ENCODE peak calls at places on chromosomes 11 and 22, in eight cellular contexts. Y is GM06990, T is H1, R is transverse colon, Q is fibroblast of pulmonary artery, S is brain microvascular endothelial cell, O is cardiac fibroblast, E is sigmoid colon. V is an unnamed sample.

GRCh38 chr22:48423481-48423901 is 1404.2 kb downstream of the BRD1 start:
- DNase-seq in S (peak), E (no peak), Y (no peak), Q (no peak), O (no peak), T (no peak), R (no peak), V (no peak)

GRCh38 chr11:44445500-44446340 is 119.7 kb upstream of the CD82 start:
- DNase-seq in E (no peak), R (no peak), T (peak), Y (no peak), O (no peak), S (no peak), Q (no peak), V (no peak)

GRCh38 chr11:112453601-112454577 is 193.2 kb upstream of the PLET1 start:
- DNase-seq in Y (no peak), T (peak), O (peak), R (peak), S (peak), E (no peak), Q (peak), V (peak)

GRCh38 chr11:3088806-3089205 is 31.6 kb upstream of the CARS1 start:
- DNase-seq in Y (no peak), E (no peak), O (no peak), S (no peak), R (no peak), Q (no peak), T (no peak), V (no peak)

GRCh38 chr11:65776710-65777141 is 4.0 kb downstream of the AP5B1 start:
- DNase-seq in R (no peak), E (peak), Q (no peak), Y (no peak), S (no peak), O (no peak), T (no peak), V (no peak)

GRCh38 chr11:131744847-131745246 is 374.4 kb downstream of the NTM start:
- DNase-seq in E (no peak), Y (no peak), S (peak), O (peak), Q (peak), T (no peak), R (no peak), V (no peak)

GRCh38 chr11:88175004-88175706 is at the start of gene RAB38:
- DNase-seq in R (peak), Q (peak), E (peak), O (peak), T (peak), Y (peak), S (peak), V (peak)

GRCh38 chr11:86172894-86173293 is 71.7 kb upstream of the EED start:
- DNase-seq in T (no peak), R (no peak), Y (no peak), S (peak), E (no peak), Q (peak), O (peak), V (no peak)

GRCh38 chr11:65503606-65503922 is 4.7 kb downstream of the MALAT1 start:
- DNase-seq in S (no peak), O (peak), T (no peak), R (no peak), Q (peak), E (no peak), Y (no peak), V (no peak)

GRCh38 chr11:113591122-113591521 is 115.0 kb downstream of the TMPRSS5 start:
- DNase-seq in Q (no peak), R (no peak), S (no peak), Y (no peak), T (no peak), E (no peak), O (no peak), V (no peak)

GRCh38 chr11:44899959-44900358 is 50.7 kb downstream of the TP53I11 start:
- DNase-seq in R (peak), T (no peak), O (peak), Q (peak), Y (peak), S (peak), E (no peak), V (no peak)

GRCh38 chr11:119912214-119912613 is 183.2 kb upstream of the NECTIN1 start:
- DNase-seq in S (no peak), Q (no peak), E (no peak), T (no peak), R (no peak), O (no peak), Y (no peak), V (no peak)

GRCh38 chr11:79617561-79617960 is 176.7 kb upstream of the TENM4 start:
- DNase-seq in Y (no peak), O (no peak), E (no peak), S (no peak), Q (no peak), R (no peak), T (no peak), V (no peak)

GRCh38 chr22:39492186-39492585 is 9.9 kb upstream of the MIEF1 start:
- DNase-seq in R (no peak), T (no peak), O (no peak), S (no peak), Q (no peak), Y (no peak), E (no peak), V (no peak)

GRCh38 chr11:36684840-36685800 is 87.1 kb upstream of the RAG2 start:
- DNase-seq in R (no peak), O (no peak), S (no peak), T (no peak), Q (no peak), E (no peak), Y (peak), V (no peak)

GRCh38 chr11:19938051-19938856 is 222.0 kb downstream of the DBX1 start:
- DNase-seq in S (peak), Q (peak), O (peak), T (no peak), Y (no peak), E (no peak), R (peak), V (no peak)

GRCh38 chr11:83836883-83837654 is 550.9 kb upstream of the CCDC90B start:
- DNase-seq in T (peak), S (peak), O (peak), Y (no peak), R (peak), Q (peak), E (peak), V (peak)

GRCh38 chr22:46295277-46295971 is 1.2 kb upstream of the GTSE1 start:
- DNase-seq in T (no peak), S (no peak), E (no peak), O (no peak), Y (no peak), Q (no peak), R (no peak), V (no peak)
- H3K4me3 ChIP-seq in T (peak), S (no peak), E (peak), O (no peak), Y (peak), Q (peak), R (no peak), V (no peak)

DNA sequence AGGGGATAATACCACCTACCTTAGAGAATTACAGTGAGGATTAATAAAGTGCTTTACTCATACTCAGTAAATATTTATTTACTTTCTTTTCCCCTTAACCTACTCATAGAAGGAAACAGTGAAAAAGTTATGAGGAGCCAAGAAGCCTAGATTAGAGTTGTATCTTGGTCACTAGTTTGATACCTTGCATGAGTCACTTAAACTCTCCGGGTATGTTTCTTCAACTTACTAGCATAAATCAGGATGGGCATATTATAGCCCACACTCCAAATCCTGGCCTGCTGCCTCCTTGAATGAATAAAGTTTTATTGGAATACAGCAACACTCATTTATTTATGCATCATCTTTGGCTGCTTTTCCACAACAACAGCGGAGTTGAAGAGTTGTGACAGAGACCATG is 8.2 kb downstream of the FBXO3 start:
- DNase-seq in Y (no peak), S (no peak), T (no peak), E (no peak), O (no peak), R (no peak), Q (no peak), V (no peak)
- H3K4me3 ChIP-seq in Y (no peak), S (no peak), T (no peak), E (no peak), O (no peak), R (no peak), Q (no peak), V (no peak)

GRCh38 chr11:72747456-72747855 is 4.8 kb downstream of the ARAP1 start:
- DNase-seq in O (no peak), Q (no peak), R (no peak), Y (no peak), E (no peak), T (no peak), S (no peak), V (no peak)

GRCh38 chr11:72750556-72751292 is 1.5 kb downstream of the ARAP1 start:
- DNase-seq in Q (no peak), S (no peak), E (no peak), Y (no peak), T (no peak), O (no peak), R (peak), V (no peak)

GRCh38 chr11:72752088-72752914 is at the start of gene ARAP1:
- DNase-seq in R (peak), E (peak), Q (peak), S (peak), Y (peak), O (peak), T (no peak), V (no peak)

GRCh38 chr11:72751293-72752087 is 718 bp downstream of the ARAP1 start:
- DNase-seq in O (no peak), T (no peak), E (no peak), S (no peak), Q (no peak), Y (no peak), R (peak), V (no peak)

DNA sequence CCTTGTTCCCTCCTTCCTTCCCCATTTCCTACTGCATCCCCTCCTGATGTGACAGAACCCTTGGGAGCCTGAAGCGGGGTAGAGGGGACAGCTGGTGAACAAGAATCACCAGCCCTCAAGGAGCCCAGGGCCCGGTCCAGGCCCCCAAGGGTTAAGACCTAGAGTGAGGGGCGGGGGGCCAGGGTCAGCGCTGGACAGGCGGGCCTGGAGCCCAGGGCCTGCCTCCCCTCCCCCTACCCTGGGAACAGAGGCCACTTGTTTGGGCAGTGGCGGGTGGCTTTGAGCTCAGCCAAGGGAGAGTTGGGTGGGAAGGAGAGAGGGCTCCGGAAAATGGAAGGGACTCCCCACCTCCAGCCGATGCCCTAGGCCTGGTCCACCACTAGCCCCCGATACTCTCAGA is 2.1 kb downstream of the ARAP1 start:
- DNase-seq in O (no peak), E (no peak), Y (no peak), R (no peak), S (no peak), T (no peak), Q (no peak), V (no peak)
- H3K4me3 ChIP-seq in O (no peak), E (no peak), Y (no peak), R (no peak), S (no peak), T (no peak), Q (no peak), V (no peak)

GRCh38 chr22:41368543-41368817 is 13.3 kb upstream of the TEF start:
- DNase-seq in S (no peak), T (no peak), E (no peak), R (no peak), Y (no peak), O (no peak), Q (no peak), V (no peak)
- H3K4me3 ChIP-seq in S (no peak), T (no peak), E (peak), R (peak), Y (no peak), O (no peak), Q (no peak), V (no peak)

GRCh38 chr11:69985331-69985653 is 92.8 kb upstream of the ANO1 start:
- DNase-seq in R (no peak), Y (no peak), T (no peak), E (no peak), S (no peak), Q (no peak), O (no peak), V (no peak)
- H3K4me3 ChIP-seq in R (no peak), Y (no peak), T (peak), E (peak), S (no peak), Q (no peak), O (no peak), V (peak)

GRCh38 chr22:50700387-50701075 is 27.9 kb downstream of the SHANK3 start:
- DNase-seq in O (no peak), E (peak), T (no peak), S (no peak), R (no peak), Q (no peak), Y (no peak), V (no peak)
- H3K4me3 ChIP-seq in O (no peak), E (no peak), T (no peak), S (no peak), R (no peak), Q (no peak), Y (no peak), V (no peak)

DNA sequence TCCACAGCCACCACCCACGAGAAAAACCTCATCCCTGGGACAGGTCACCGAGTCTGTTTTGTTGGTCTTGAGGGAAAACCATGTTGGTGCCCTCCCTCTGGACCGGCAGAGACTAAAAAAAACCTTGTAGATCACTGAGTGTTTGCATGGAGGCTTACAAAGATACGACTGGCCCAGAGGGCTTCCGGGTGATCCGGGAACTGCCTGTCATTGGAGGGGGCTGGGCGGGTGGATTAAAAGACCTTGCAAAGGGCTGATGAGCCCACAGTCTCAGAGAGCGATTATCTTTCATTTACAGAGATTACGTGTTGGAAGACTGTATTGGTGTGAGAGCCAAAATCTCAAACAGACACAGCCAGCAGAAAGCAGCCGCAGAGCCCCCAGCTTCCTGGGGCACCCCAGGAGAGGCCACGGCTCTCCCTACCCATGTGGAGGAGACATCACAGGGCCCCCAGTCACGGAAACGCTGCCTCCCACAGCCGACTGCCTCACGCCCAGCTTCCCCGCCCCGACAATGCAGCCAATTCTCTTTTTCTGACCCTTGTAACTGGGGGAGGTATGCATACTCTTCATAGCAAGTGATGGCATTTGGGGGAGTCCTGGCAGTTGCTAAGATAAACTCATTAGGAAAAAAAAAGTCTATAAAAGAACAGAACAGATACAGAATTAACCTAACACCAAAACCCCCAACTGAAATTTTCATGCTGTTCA is 426.4 kb downstream of the CTTN start:
- DNase-seq in R (no peak), Q (no peak), T (no peak), O (peak), S (no peak), Y (no peak), E (no peak), V (no peak)
- H3K4me3 ChIP-seq in R (no peak), Q (no peak), T (no peak), O (no peak), S (no peak), Y (no peak), E (peak), V (no peak)

GRCh38 chr11:134760957-134761356 is 348.9 kb upstream of the B3GAT1 start:
- DNase-seq in Y (no peak), Q (no peak), S (no peak), O (no peak), E (no peak), R (no peak), T (no peak), V (no peak)

GRCh38 chr11:134762248-134763029 is 350.4 kb upstream of the B3GAT1 start:
- DNase-seq in T (no peak), S (no peak), Q (peak), Y (no peak), O (no peak), E (no peak), R (no peak), V (no peak)

GRCh38 chr11:134761361-134761760 is 349.3 kb upstream of the B3GAT1 start:
- DNase-seq in R (no peak), Q (no peak), T (no peak), Y (no peak), S (no peak), E (no peak), O (no peak), V (no peak)

GRCh38 chr11:134763030-134763388 is 351.0 kb upstream of the B3GAT1 start:
- DNase-seq in O (no peak), R (no peak), E (no peak), T (no peak), Y (no peak), Q (no peak), S (no peak), V (no peak)

GRCh38 chr11:134761926-134762247 is 349.8 kb upstream of the B3GAT1 start:
- DNase-seq in Q (no peak), E (no peak), R (no peak), Y (no peak), T (no peak), S (no peak), O (no peak), V (no peak)
- H3K4me3 ChIP-seq in Q (peak), E (peak), R (no peak), Y (no peak), T (no peak), S (peak), O (no peak), V (no peak)

GRCh38 chr11:95559899-95560298 is 229.7 kb downstream of the FAM76B start:
- DNase-seq in Y (no peak), Q (no peak), O (no peak), T (no peak), E (no peak), R (no peak), S (no peak), V (no peak)

GRCh38 chr11:95556342-95557151 is 233.0 kb downstream of the FAM76B start:
- DNase-seq in S (no peak), Y (peak), Q (peak), T (no peak), O (peak), R (no peak), E (no peak), V (no peak)

GRCh38 chr11:95556011-95556341 is 233.6 kb downstream of the FAM76B start:
- DNase-seq in S (no peak), T (no peak), O (no peak), Y (no peak), E (no peak), Q (no peak), R (no peak), V (no peak)
- H3K4me3 ChIP-seq in S (no peak), T (no peak), O (no peak), Y (peak), E (no peak), Q (no peak), R (no peak), V (no peak)